ENCODE peak calls at places on chromosomes 7 and 10, in six cellular contexts. One of them, this sample, is unnamed. For H3K4me1, the result is how much of the 10 kb centered on the place peaks cover.

GRCh38 chr7:34137176-34137575 is 231.8 kb downstream of the BMPER start:
- DNase-seq in PC-3: no peak
- DNase-seq in transverse colon: no peak
- DNase-seq in cardiac muscle cell: peak
- DNase-seq in uterus: no peak
- DNase-seq in psoas muscle: no peak
- DNase-seq in this sample: no peak

GRCh38 chr10:19169684-19170083 is 121.1 kb downstream of the MALRD1 start:
- DNase-seq in uterus: no peak
- DNase-seq in cardiac muscle cell: no peak
- DNase-seq in transverse colon: no peak
- DNase-seq in psoas muscle: no peak
- DNase-seq in PC-3: peak
- DNase-seq in this sample: no peak

GRCh38 chr10:76106611-76107010 is 675.2 kb downstream of the LRMDA start:
- DNase-seq in cardiac muscle cell: no peak
- DNase-seq in transverse colon: no peak
- DNase-seq in PC-3: no peak
- DNase-seq in psoas muscle: no peak
- DNase-seq in uterus: no peak
- DNase-seq in this sample: no peak

GRCh38 chr10:131574363-131574706 is 262.8 kb upstream of the TCERG1L start:
- DNase-seq in uterus: no peak
- DNase-seq in transverse colon: no peak
- DNase-seq in PC-3: no peak
- DNase-seq in psoas muscle: no peak
- DNase-seq in cardiac muscle cell: no peak
- DNase-seq in this sample: no peak

GRCh38 chr10:95133016-95133752 is 60.9 kb upstream of the ACSM6 start:
- DNase-seq in psoas muscle: peak
- DNase-seq in uterus: peak
- DNase-seq in transverse colon: peak
- DNase-seq in cardiac muscle cell: peak
- DNase-seq in PC-3: peak
- DNase-seq in this sample: peak

GRCh38 chr7:26863504-26864308 is 684 bp downstream of the SKAP2 start:
- DNase-seq in transverse colon: no peak
- DNase-seq in psoas muscle: no peak
- DNase-seq in uterus: no peak
- DNase-seq in PC-3: peak
- DNase-seq in cardiac muscle cell: peak
- DNase-seq in this sample: no peak

GRCh38 chr7:90461216-90461615 is 8.2 kb upstream of the PTTG1IP2 start:
- DNase-seq in PC-3: no peak
- DNase-seq in uterus: no peak
- DNase-seq in cardiac muscle cell: peak
- DNase-seq in transverse colon: no peak
- DNase-seq in psoas muscle: no peak
- DNase-seq in this sample: no peak

GRCh38 chr7:4957847-4958476 is 1.0 kb downstream of the MMD2 start:
- DNase-seq in PC-3: no peak
- DNase-seq in uterus: no peak
- DNase-seq in transverse colon: no peak
- DNase-seq in psoas muscle: no peak
- DNase-seq in cardiac muscle cell: no peak
- DNase-seq in this sample: no peak

GRCh38 chr10:95454940-95455339 is 106.2 kb downstream of the SORBS1 start:
- DNase-seq in transverse colon: no peak
- DNase-seq in cardiac muscle cell: no peak
- DNase-seq in uterus: no peak
- DNase-seq in PC-3: no peak
- DNase-seq in psoas muscle: no peak
- DNase-seq in this sample: no peak

GRCh38 chr7:70805360-70805759 is 326.6 kb upstream of the GALNT17 start:
- DNase-seq in transverse colon: no peak
- DNase-seq in PC-3: no peak
- DNase-seq in psoas muscle: no peak
- DNase-seq in uterus: no peak
- DNase-seq in cardiac muscle cell: no peak
- DNase-seq in this sample: no peak

GRCh38 chr7:111788426-111788825 is 226.1 kb upstream of the IMMP2L start:
- DNase-seq in psoas muscle: no peak
- DNase-seq in uterus: no peak
- DNase-seq in transverse colon: no peak
- DNase-seq in PC-3: no peak
- DNase-seq in cardiac muscle cell: peak
- DNase-seq in this sample: no peak

GRCh38 chr7:36475371-36475770 is 85.7 kb downstream of the ANLN start:
- DNase-seq in psoas muscle: no peak
- DNase-seq in PC-3: no peak
- DNase-seq in cardiac muscle cell: no peak
- DNase-seq in transverse colon: no peak
- DNase-seq in uterus: no peak
- DNase-seq in this sample: no peak

GRCh38 chr10:68296833-68297232 is 35.0 kb upstream of the HNRNPH3 start:
- DNase-seq in transverse colon: no peak
- DNase-seq in psoas muscle: no peak
- DNase-seq in PC-3: no peak
- DNase-seq in uterus: no peak
- DNase-seq in cardiac muscle cell: no peak
- DNase-seq in this sample: no peak

GRCh38 chr10:116069856-116070255 is 203.2 kb downstream of the GFRA1 start:
- DNase-seq in psoas muscle: no peak
- DNase-seq in transverse colon: no peak
- DNase-seq in uterus: peak
- DNase-seq in cardiac muscle cell: no peak
- DNase-seq in PC-3: no peak
- DNase-seq in this sample: no peak

GRCh38 chr10:92242910-92243671 is 47.8 kb downstream of the CPEB3 start:
- DNase-seq in PC-3: peak
- DNase-seq in uterus: peak
- DNase-seq in transverse colon: peak
- DNase-seq in cardiac muscle cell: peak
- DNase-seq in psoas muscle: peak
- DNase-seq in this sample: peak

GRCh38 chr10:125843603-125844329 is 20.4 kb downstream of the BCCIP start:
- DNase-seq in uterus: no peak
- DNase-seq in PC-3: no peak
- DNase-seq in psoas muscle: no peak
- DNase-seq in transverse colon: no peak
- DNase-seq in cardiac muscle cell: no peak
- DNase-seq in this sample: no peak

DNA sequence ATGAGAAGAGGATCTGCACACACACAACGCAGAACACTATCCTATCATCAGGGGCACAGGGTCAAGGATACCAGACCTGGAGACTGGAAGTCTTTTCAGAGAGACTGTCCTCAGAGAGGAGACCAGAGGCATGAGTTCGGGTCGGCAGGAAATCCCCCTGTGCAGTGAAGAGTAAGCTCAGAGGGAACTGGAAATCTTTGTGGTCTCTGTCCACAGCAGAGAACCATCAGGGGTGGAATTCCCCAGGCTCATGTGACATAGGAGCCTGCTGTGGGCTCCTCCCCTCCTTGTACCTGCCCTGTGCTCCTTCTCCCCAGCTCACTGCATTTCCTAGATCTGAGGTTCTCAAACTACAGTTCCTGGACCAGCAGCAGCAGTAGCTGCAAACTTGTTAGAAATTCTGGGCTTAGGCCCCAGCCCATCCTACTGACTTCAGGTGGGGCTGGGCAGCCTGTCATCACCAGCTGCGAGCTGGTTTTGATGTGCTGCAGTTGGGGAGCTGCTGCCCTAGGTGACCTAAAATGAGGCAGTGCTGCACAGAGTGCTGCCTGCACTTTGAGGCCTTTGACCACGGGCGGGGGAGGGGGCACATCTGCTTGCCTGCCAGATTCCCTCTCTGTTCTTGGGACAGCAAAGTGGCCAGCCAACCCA is 2.4 kb downstream of the ZMIZ2 start:
- DNase-seq in transverse colon: peak
- DNase-seq in uterus: no peak
- DNase-seq in cardiac muscle cell: no peak
- DNase-seq in psoas muscle: no peak
- DNase-seq in PC-3: no peak
- DNase-seq in this sample: no peak
- H3K4me1 ChIP-seq in transverse colon: half or more
- H3K4me1 ChIP-seq in uterus: under half
- H3K4me1 ChIP-seq in cardiac muscle cell: under half
- H3K4me1 ChIP-seq in psoas muscle: under half
- H3K4me1 ChIP-seq in PC-3: under half
- H3K4me1 ChIP-seq in this sample: under half

GRCh38 chr10:28986856-28987255 is 302.0 kb upstream of the LYZL1 start:
- DNase-seq in uterus: no peak
- DNase-seq in PC-3: no peak
- DNase-seq in transverse colon: no peak
- DNase-seq in psoas muscle: no peak
- DNase-seq in cardiac muscle cell: no peak
- DNase-seq in this sample: no peak

GRCh38 chr10:28991326-28991725 is 297.5 kb upstream of the LYZL1 start:
- DNase-seq in psoas muscle: peak
- DNase-seq in transverse colon: no peak
- DNase-seq in cardiac muscle cell: peak
- DNase-seq in PC-3: peak
- DNase-seq in uterus: no peak
- DNase-seq in this sample: no peak

GRCh38 chr10:28986117-28986792 is 302.6 kb upstream of the LYZL1 start:
- DNase-seq in psoas muscle: no peak
- DNase-seq in transverse colon: no peak
- DNase-seq in PC-3: peak
- DNase-seq in cardiac muscle cell: peak
- DNase-seq in uterus: no peak
- DNase-seq in this sample: no peak

GRCh38 chr10:28987555-28988320 is 301.1 kb upstream of the LYZL1 start:
- DNase-seq in cardiac muscle cell: no peak
- DNase-seq in uterus: peak
- DNase-seq in transverse colon: no peak
- DNase-seq in psoas muscle: no peak
- DNase-seq in PC-3: no peak
- DNase-seq in this sample: no peak

DNA sequence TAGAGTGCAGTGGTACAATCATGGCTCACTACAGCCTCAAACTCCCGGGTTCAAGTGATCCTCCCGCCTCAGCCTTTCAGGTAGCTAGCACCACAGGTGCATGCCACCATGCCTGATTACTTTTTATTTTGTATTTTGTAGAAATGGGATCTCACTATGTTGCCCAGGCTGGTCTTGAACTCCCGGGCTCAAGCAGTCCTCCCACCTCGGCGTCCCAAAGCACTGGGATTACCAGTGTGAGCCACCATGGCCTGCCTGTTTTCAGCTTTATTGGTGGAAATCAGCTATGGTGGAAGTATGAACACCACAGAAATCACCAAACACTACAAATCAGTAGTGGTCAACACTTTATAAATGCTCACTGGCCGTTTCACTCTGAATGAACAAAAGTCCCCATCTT is 299.9 kb upstream of the LYZL1 start:
- DNase-seq in uterus: no peak
- DNase-seq in transverse colon: no peak
- DNase-seq in PC-3: no peak
- DNase-seq in cardiac muscle cell: no peak
- DNase-seq in psoas muscle: no peak
- DNase-seq in this sample: no peak
- H3K4me1 ChIP-seq in uterus: under half
- H3K4me1 ChIP-seq in transverse colon: under half
- H3K4me1 ChIP-seq in PC-3: under half
- H3K4me1 ChIP-seq in cardiac muscle cell: under half
- H3K4me1 ChIP-seq in psoas muscle: under half
- H3K4me1 ChIP-seq in this sample: under half

GRCh38 chr7:408651-409343 is 110.8 kb downstream of the PDGFA start:
- DNase-seq in psoas muscle: no peak
- DNase-seq in PC-3: no peak
- DNase-seq in transverse colon: no peak
- DNase-seq in uterus: no peak
- DNase-seq in cardiac muscle cell: no peak
- DNase-seq in this sample: peak

GRCh38 chr7:407706-408539 is 111.7 kb downstream of the PDGFA start:
- DNase-seq in uterus: no peak
- DNase-seq in transverse colon: no peak
- DNase-seq in cardiac muscle cell: no peak
- DNase-seq in PC-3: no peak
- DNase-seq in psoas muscle: no peak
- DNase-seq in this sample: no peak

GRCh38 chr7:409344-410281 is 110.0 kb downstream of the PDGFA start:
- DNase-seq in uterus: no peak
- DNase-seq in transverse colon: no peak
- DNase-seq in psoas muscle: no peak
- DNase-seq in cardiac muscle cell: no peak
- DNase-seq in PC-3: no peak
- DNase-seq in this sample: peak

GRCh38 chr7:404782-405488 is 114.7 kb downstream of the PDGFA start:
- DNase-seq in psoas muscle: no peak
- DNase-seq in cardiac muscle cell: no peak
- DNase-seq in uterus: no peak
- DNase-seq in transverse colon: no peak
- DNase-seq in PC-3: no peak
- DNase-seq in this sample: no peak

DNA sequence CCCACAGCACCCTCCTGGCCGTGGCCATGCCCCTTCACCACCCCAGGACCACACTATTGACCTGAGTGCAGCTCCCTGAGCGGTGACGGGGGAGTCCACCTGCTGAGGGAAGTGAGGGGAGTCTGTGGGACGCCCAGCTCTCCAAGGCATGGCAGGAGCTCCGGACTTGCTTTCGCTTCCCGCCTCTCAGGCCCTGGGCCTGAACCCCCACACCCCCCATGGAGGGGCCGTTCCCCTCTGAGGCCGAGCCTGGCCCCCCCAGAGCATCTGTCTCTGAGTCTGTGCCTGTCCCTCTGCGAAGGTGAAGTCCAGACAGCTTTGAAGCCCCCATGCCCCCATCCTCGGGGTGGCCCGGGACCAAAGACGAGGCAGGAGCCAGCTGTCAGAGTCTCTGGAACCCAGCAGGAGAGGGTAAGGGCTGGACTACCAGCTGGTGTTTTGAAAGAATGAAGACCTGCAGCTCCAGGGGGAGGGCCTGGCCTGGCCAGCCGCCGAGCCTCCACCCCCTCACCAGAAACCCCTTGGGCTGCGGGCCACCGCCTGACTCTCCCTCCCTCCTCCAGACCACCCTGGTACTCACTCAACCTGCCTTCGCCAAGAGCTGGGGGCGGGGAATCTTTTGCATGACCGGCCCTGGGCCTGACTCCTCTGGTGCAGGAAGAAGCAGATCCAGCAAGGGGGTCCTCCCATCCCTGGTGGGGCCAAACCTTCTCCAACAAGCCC is 114.0 kb downstream of the PDGFA start:
- DNase-seq in PC-3: no peak
- DNase-seq in psoas muscle: no peak
- DNase-seq in cardiac muscle cell: no peak
- DNase-seq in uterus: peak
- DNase-seq in transverse colon: peak
- DNase-seq in this sample: peak
- H3K4me1 ChIP-seq in PC-3: under half
- H3K4me1 ChIP-seq in psoas muscle: under half
- H3K4me1 ChIP-seq in cardiac muscle cell: under half
- H3K4me1 ChIP-seq in uterus: under half
- H3K4me1 ChIP-seq in transverse colon: under half
- H3K4me1 ChIP-seq in this sample: under half

DNA sequence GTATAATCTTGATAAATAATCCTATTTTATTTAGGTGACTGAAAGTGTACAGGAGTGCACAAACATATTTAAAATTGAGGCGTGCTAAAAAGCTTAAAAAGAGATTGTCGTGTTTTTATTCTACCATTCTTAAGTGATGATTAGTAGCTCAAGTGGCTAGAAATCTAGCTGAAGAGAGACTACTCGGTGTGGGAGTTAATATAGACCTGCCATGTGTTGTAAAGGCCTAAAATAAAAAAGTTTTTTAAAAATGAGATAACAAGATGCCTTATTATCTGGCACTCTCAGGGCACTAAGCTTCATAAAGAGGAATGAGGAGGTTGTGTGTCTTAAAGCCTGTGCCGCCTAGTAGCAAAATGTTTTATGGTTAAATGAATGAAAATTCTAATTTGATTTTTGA is 1.7 kb downstream of the CAPZA2 start:
- DNase-seq in PC-3: no peak
- DNase-seq in psoas muscle: no peak
- DNase-seq in uterus: no peak
- DNase-seq in transverse colon: no peak
- DNase-seq in cardiac muscle cell: no peak
- DNase-seq in this sample: no peak
- H3K4me1 ChIP-seq in PC-3: under half
- H3K4me1 ChIP-seq in psoas muscle: under half
- H3K4me1 ChIP-seq in uterus: under half
- H3K4me1 ChIP-seq in transverse colon: under half
- H3K4me1 ChIP-seq in cardiac muscle cell: under half
- H3K4me1 ChIP-seq in this sample: under half

This sample was measured in H9.